ENCODE peak calls at places on chromosomes 16 and 17, in four cellular contexts. A is GM12878, H is K562, D is HepG2. L is an unnamed sample.

GRCh38 chr16:54356391-54356790 is 69.8 kb upstream of the IRX3 start:
- DNase-seq in A (no peak), H (no peak), D (no peak), L (no peak)

GRCh38 chr16:58684001-58684353 is 593 bp downstream of the SLC38A7 start:
- DNase-seq in D (no peak), H (no peak), A (no peak), L (no peak)

GRCh38 chr16:54447606-54448440 is 161.2 kb upstream of the IRX3 start:
- DNase-seq in A (no peak), H (peak), D (no peak), L (no peak)

GRCh38 chr16:75697571-75697970 is 3.7 kb downstream of the DUXB start:
- DNase-seq in D (no peak), H (no peak), A (no peak), L (no peak)

GRCh38 chr17:80866050-80866793 is 125.4 kb upstream of the CHMP6 start:
- DNase-seq in A (peak), H (peak), D (peak), L (peak)

GRCh38 chr16:4263504-4264436 is 9.1 kb downstream of the TFAP4 start:
- DNase-seq in D (peak), A (no peak), H (peak), L (peak)

GRCh38 chr16:75948441-75948840 is 222.2 kb upstream of the CPHXL start:
- DNase-seq in A (no peak), D (no peak), H (no peak), L (no peak)

GRCh38 chr17:7885357-7886226 is 3.0 kb upstream of the CHD3 start:
- DNase-seq in H (peak), D (no peak), A (no peak), L (peak)

GRCh38 chr17:65463242-65463641 is 98.2 kb downstream of the AXIN2 start:
- DNase-seq in H (no peak), D (no peak), A (no peak), L (no peak)

GRCh38 chr17:18905226-18905625 is 46.7 kb upstream of the SLC5A10 start:
- DNase-seq in D (no peak), H (no peak), A (no peak), L (no peak)

GRCh38 chr17:51636291-51636690 is 375.9 kb downstream of the UTP18 start:
- DNase-seq in D (no peak), A (no peak), H (no peak), L (no peak)

GRCh38 chr17:45936610-45937009 is 42.3 kb downstream of the MAPT start:
- DNase-seq in D (no peak), H (no peak), A (no peak), L (no peak)

GRCh38 chr16:57760357-57761160 is 25.0 kb downstream of the KATNB1 start:
- DNase-seq in A (no peak), H (no peak), D (no peak), L (no peak)

GRCh38 chr17:74150428-74151025 is 53.0 kb upstream of the RPL38 start:
- DNase-seq in D (no peak), H (no peak), A (no peak), L (no peak)

GRCh38 chr17:50260501-50260911 is 13.8 kb upstream of the TMEM92 start:
- DNase-seq in H (no peak), D (no peak), A (no peak), L (no peak)

GRCh38 chr17:69539781-69540319 is 125.4 kb downstream of the MAP2K6 start:
- DNase-seq in A (no peak), D (no peak), H (no peak), L (no peak)

GRCh38 chr16:70635356-70636016 is 10.9 kb upstream of the IL34 start:
- DNase-seq in A (no peak), D (no peak), H (no peak), L (no peak)

GRCh38 chr17:61492759-61493526 is 40.7 kb downstream of the TBX4 start:
- DNase-seq in D (peak), A (no peak), H (no peak), L (no peak)

GRCh38 chr17:44078412-44078811 is 7.9 kb downstream of the G6PC3 start:
- DNase-seq in A (no peak), D (no peak), H (no peak), L (no peak)

GRCh38 chr17:82092995-82093751 is 4.9 kb downstream of the FASN start:
- DNase-seq in A (no peak), H (no peak), D (no peak), L (no peak)
- TF ChIP-seq BRCA1 in A (no peak), H (no peak), D (no peak), L (no peak)

GRCh38 chr17:2621241-2621640 is 27.8 kb downstream of the PAFAH1B1 start:
- DNase-seq in D (no peak), A (no peak), H (no peak), L (no peak)

GRCh38 chr17:2624292-2624731 is 30.9 kb downstream of the PAFAH1B1 start:
- DNase-seq in D (no peak), A (peak), H (no peak), L (no peak)
- TF ChIP-seq BRCA1 in D (no peak), A (no peak), H (no peak), L (no peak)

DNA sequence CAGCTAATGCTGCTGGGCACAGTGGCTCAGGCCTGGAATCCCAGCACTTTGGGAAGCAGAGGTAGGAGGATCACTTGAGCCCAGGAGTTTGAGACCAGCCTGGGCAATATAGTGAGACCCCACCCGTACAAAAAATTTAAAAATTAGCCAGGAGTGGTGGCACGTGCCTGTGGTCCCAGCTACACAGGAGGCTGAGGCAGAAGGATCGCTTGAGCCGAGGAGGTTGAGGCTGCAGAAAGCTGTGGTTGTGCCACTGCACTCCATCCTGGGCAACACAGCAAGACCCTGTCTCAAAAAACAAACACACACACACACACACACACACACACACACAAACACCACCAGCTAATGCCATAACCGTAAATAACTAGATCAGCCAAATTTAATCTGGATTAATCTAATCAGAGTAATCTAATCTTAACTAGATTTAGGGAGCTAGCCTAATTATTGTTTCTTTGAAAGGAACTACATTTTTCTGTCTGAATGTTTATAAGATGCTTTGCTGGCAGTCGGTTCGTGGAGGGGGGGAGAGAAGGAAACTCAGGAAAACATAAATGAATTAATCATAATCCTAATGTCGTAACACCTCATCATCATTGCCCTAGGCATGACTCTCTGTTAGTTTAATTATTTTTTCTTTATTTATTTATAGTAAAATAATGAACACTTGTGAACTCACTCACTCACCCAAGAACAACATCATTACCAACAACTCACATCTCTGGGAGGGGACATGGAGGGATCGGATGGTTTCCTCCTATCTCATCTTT is 12.5 kb upstream of the RBBP6 start:
- DNase-seq in A (no peak), D (no peak), H (no peak), L (peak)
- TF ChIP-seq BRCA1 in A (no peak), D (no peak), H (no peak), L (no peak)

GRCh38 chr16:35516551-35516950 is 2057.1 kb downstream of the TP53TG3F start:
- DNase-seq in D (no peak), H (no peak), A (no peak), L (no peak)
- TF ChIP-seq BRCA1 in D (no peak), H (no peak), A (no peak), L (no peak)